ENCODE peak calls at places on chromosomes 7 and 10, in six cellular contexts. One of them, this sample, is unnamed.

GRCh38 chr7:87178320-87178719 is 26.1 kb downstream of the DMTF1 start:
- DNase-seq in NB4: no peak
- DNase-seq in stimulated activated CD4-positive, alpha-beta T cell treated with anti-CD3 and anti-CD28 coated beads, Interleukin-2, amount 100 ng/mL, for 48 hours: no peak
- DNase-seq in GM18507: no peak
- DNase-seq in fibroblast of pulmonary artery: no peak
- DNase-seq in pancreas: no peak
- DNase-seq in this sample: no peak

GRCh38 chr10:117899181-117899683 is 147.5 kb downstream of the RAB11FIP2 start:
- DNase-seq in pancreas: no peak
- DNase-seq in NB4: no peak
- DNase-seq in stimulated activated CD4-positive, alpha-beta T cell treated with anti-CD3 and anti-CD28 coated beads, Interleukin-2, amount 100 ng/mL, for 48 hours: no peak
- DNase-seq in fibroblast of pulmonary artery: no peak
- DNase-seq in GM18507: no peak
- DNase-seq in this sample: no peak

GRCh38 chr7:24572014-24572413 is 1.2 kb upstream of the PALS2 start:
- DNase-seq in NB4: no peak
- DNase-seq in fibroblast of pulmonary artery: no peak
- DNase-seq in GM18507: no peak
- DNase-seq in pancreas: no peak
- DNase-seq in stimulated activated CD4-positive, alpha-beta T cell treated with anti-CD3 and anti-CD28 coated beads, Interleukin-2, amount 100 ng/mL, for 48 hours: no peak
- DNase-seq in this sample: no peak

GRCh38 chr10:128898133-128898915 is 568.7 kb upstream of the MGMT start:
- DNase-seq in pancreas: no peak
- DNase-seq in stimulated activated CD4-positive, alpha-beta T cell treated with anti-CD3 and anti-CD28 coated beads, Interleukin-2, amount 100 ng/mL, for 48 hours: no peak
- DNase-seq in fibroblast of pulmonary artery: no peak
- DNase-seq in NB4: no peak
- DNase-seq in GM18507: no peak
- DNase-seq in this sample: no peak

GRCh38 chr10:132799856-132800255 is 13.9 kb upstream of the NKX6-2 start:
- DNase-seq in NB4: no peak
- DNase-seq in fibroblast of pulmonary artery: no peak
- DNase-seq in GM18507: no peak
- DNase-seq in stimulated activated CD4-positive, alpha-beta T cell treated with anti-CD3 and anti-CD28 coated beads, Interleukin-2, amount 100 ng/mL, for 48 hours: no peak
- DNase-seq in pancreas: peak
- DNase-seq in this sample: no peak

GRCh38 chr7:4189151-4189570 is 492.9 kb upstream of the FOXK1 start:
- DNase-seq in stimulated activated CD4-positive, alpha-beta T cell treated with anti-CD3 and anti-CD28 coated beads, Interleukin-2, amount 100 ng/mL, for 48 hours: no peak
- DNase-seq in fibroblast of pulmonary artery: peak
- DNase-seq in GM18507: no peak
- DNase-seq in NB4: no peak
- DNase-seq in pancreas: peak
- DNase-seq in this sample: no peak

GRCh38 chr10:77592510-77592909 is 45.1 kb downstream of the KCNMA1 start:
- DNase-seq in pancreas: no peak
- DNase-seq in fibroblast of pulmonary artery: no peak
- DNase-seq in stimulated activated CD4-positive, alpha-beta T cell treated with anti-CD3 and anti-CD28 coated beads, Interleukin-2, amount 100 ng/mL, for 48 hours: no peak
- DNase-seq in GM18507: no peak
- DNase-seq in NB4: no peak
- DNase-seq in this sample: no peak

GRCh38 chr7:131226116-131226562 is 101.5 kb upstream of the MKLN1 start:
- DNase-seq in GM18507: no peak
- DNase-seq in fibroblast of pulmonary artery: no peak
- DNase-seq in pancreas: no peak
- DNase-seq in NB4: no peak
- DNase-seq in stimulated activated CD4-positive, alpha-beta T cell treated with anti-CD3 and anti-CD28 coated beads, Interleukin-2, amount 100 ng/mL, for 48 hours: no peak
- DNase-seq in this sample: no peak

GRCh38 chr10:110989016-110989415 is 69.6 kb downstream of the SHOC2 start:
- DNase-seq in GM18507: no peak
- DNase-seq in NB4: no peak
- DNase-seq in fibroblast of pulmonary artery: no peak
- DNase-seq in stimulated activated CD4-positive, alpha-beta T cell treated with anti-CD3 and anti-CD28 coated beads, Interleukin-2, amount 100 ng/mL, for 48 hours: no peak
- DNase-seq in pancreas: no peak
- DNase-seq in this sample: no peak

GRCh38 chr7:107917770-107918651 is 27.0 kb downstream of the DLD start:
- DNase-seq in GM18507: no peak
- DNase-seq in fibroblast of pulmonary artery: no peak
- DNase-seq in NB4: no peak
- DNase-seq in stimulated activated CD4-positive, alpha-beta T cell treated with anti-CD3 and anti-CD28 coated beads, Interleukin-2, amount 100 ng/mL, for 48 hours: no peak
- DNase-seq in pancreas: no peak
- DNase-seq in this sample: no peak

GRCh38 chr10:110461088-110461487 is 36.6 kb upstream of the DUSP5 start:
- DNase-seq in stimulated activated CD4-positive, alpha-beta T cell treated with anti-CD3 and anti-CD28 coated beads, Interleukin-2, amount 100 ng/mL, for 48 hours: no peak
- DNase-seq in pancreas: no peak
- DNase-seq in GM18507: no peak
- DNase-seq in fibroblast of pulmonary artery: no peak
- DNase-seq in NB4: no peak
- DNase-seq in this sample: no peak

GRCh38 chr7:44112231-44112996 is 8.3 kb downstream of the AEBP1 start:
- DNase-seq in pancreas: peak
- DNase-seq in GM18507: no peak
- DNase-seq in fibroblast of pulmonary artery: no peak
- DNase-seq in stimulated activated CD4-positive, alpha-beta T cell treated with anti-CD3 and anti-CD28 coated beads, Interleukin-2, amount 100 ng/mL, for 48 hours: no peak
- DNase-seq in NB4: no peak
- DNase-seq in this sample: no peak

GRCh38 chr7:47254081-47255006 is 327.6 kb downstream of the TNS3 start:
- DNase-seq in stimulated activated CD4-positive, alpha-beta T cell treated with anti-CD3 and anti-CD28 coated beads, Interleukin-2, amount 100 ng/mL, for 48 hours: peak
- DNase-seq in pancreas: peak
- DNase-seq in GM18507: peak
- DNase-seq in fibroblast of pulmonary artery: peak
- DNase-seq in NB4: peak
- DNase-seq in this sample: no peak

GRCh38 chr10:47257396-47258120 is 42.4 kb upstream of the GDF10 start:
- DNase-seq in NB4: peak
- DNase-seq in GM18507: no peak
- DNase-seq in stimulated activated CD4-positive, alpha-beta T cell treated with anti-CD3 and anti-CD28 coated beads, Interleukin-2, amount 100 ng/mL, for 48 hours: no peak
- DNase-seq in pancreas: no peak
- DNase-seq in fibroblast of pulmonary artery: peak
- DNase-seq in this sample: no peak

This sample was measured in GM12864.